ENCODE peak calls at places on chromosomes 2 and 18, in nine cellular contexts. N, S, D, V, H, C, U, W and Z are unnamed samples.
A peak's percentile ranks its signal among the peaks of the same experiment; 100 is the strongest.

GRCh38 chr18:45628979-45629958 is 14.0 kb downstream of the SLC14A2 start:
- DNase-seq in U (no peak), V (no peak), S (no peak), W (no peak), D (no peak), N (no peak), C (no peak), H (no peak), Z (no peak)

GRCh38 chr2:216560695-216561370 is 62.2 kb downstream of the RPL37A start:
- DNase-seq in N (no peak), V (no peak), H (no peak), W (no peak), U (no peak), S (no peak), C (no peak), D (no peak), Z (no peak)

GRCh38 chr18:67109535-67109934 is 407.0 kb downstream of the DSEL start:
- DNase-seq in D (no peak), S (peak; percentile 79), N (no peak), W (no peak), U (no peak), V (no peak), H (no peak), C (no peak), Z (no peak)

GRCh38 chr2:61694312-61695274 is 156.4 kb upstream of the XPO1 start:
- DNase-seq in D (peak; percentile 96), S (peak; percentile 87), W (peak; percentile 62), H (peak; percentile 95), U (peak; percentile 67), V (peak; percentile 85), C (peak; percentile 77), N (peak; percentile 43), Z (peak; percentile 78)

GRCh38 chr18:23779696-23780303 is 90.5 kb downstream of the LAMA3 start:
- DNase-seq in W (no peak), U (no peak), N (no peak), D (peak; percentile 43), H (no peak), C (no peak), V (no peak), S (peak; percentile 31), Z (peak; percentile 74)

GRCh38 chr2:113977660-113978523 is 88.0 kb downstream of the ACTR3 start:
- DNase-seq in C (no peak), V (no peak), S (peak; percentile 38), U (no peak), N (peak; percentile 37), H (no peak), W (peak; percentile 40), D (no peak), Z (peak; percentile 71)

GRCh38 chr2:233062447-233062842 is 2.3 kb downstream of the INPP5D start:
- DNase-seq in W (no peak), H (no peak), D (no peak), C (no peak), N (no peak), S (no peak), V (no peak), U (no peak), Z (no peak)

GRCh38 chr2:27992787-27993747 is 102.5 kb downstream of the BABAM2 start:
- DNase-seq in V (no peak), N (no peak), W (no peak), S (peak; percentile 2), C (no peak), H (no peak), U (no peak), D (no peak), Z (peak; percentile 55)

GRCh38 chr2:137168564-137168963 is 403.2 kb downstream of the THSD7B start:
- DNase-seq in D (no peak), C (no peak), V (no peak), H (no peak), N (no peak), S (no peak), W (no peak), U (no peak), Z (no peak)

GRCh38 chr2:86785456-86785855 is 5.3 kb downstream of the CD8A start:
- DNase-seq in N (no peak), V (no peak), W (no peak), H (no peak), D (no peak), S (no peak), C (peak; percentile 19), U (no peak), Z (no peak)

GRCh38 chr18:22434973-22435608 is 17.4 kb upstream of the CTAGE1 start:
- DNase-seq in U (no peak), V (no peak), H (no peak), D (no peak), S (no peak), N (no peak), C (no peak), W (no peak), Z (no peak)

GRCh38 chr2:68671961-68672360 is 28.6 kb downstream of the PROKR1 start:
- DNase-seq in V (no peak), U (no peak), D (no peak), N (no peak), C (no peak), S (no peak), W (no peak), H (no peak), Z (no peak)

GRCh38 chr2:23487735-23488492 is 102.9 kb downstream of the KLHL29 start:
- DNase-seq in W (no peak), C (no peak), U (no peak), D (no peak), N (no peak), V (no peak), H (no peak), S (no peak), Z (no peak)

GRCh38 chr2:237235383-237236095 is 149.8 kb downstream of the COPS8 start:
- DNase-seq in V (no peak), C (no peak), S (no peak), H (peak; percentile 66), D (no peak), W (no peak), U (no peak), N (no peak), Z (no peak)

GRCh38 chr2:216117566-216117965 is 8.4 kb downstream of the XRCC5 start:
- DNase-seq in S (no peak), D (no peak), N (no peak), V (no peak), U (no peak), C (no peak), W (no peak), H (no peak), Z (no peak)

GRCh38 chr2:224595518-224595917 is 10.4 kb upstream of the CUL3 start:
- DNase-seq in W (peak; percentile 91), C (no peak), V (no peak), H (no peak), S (no peak), U (no peak), N (no peak), D (no peak), Z (no peak)

GRCh38 chr2:231648579-231649174 is 56.0 kb downstream of the TEX44 start:
- DNase-seq in W (peak; percentile 34), H (peak; percentile 70), V (no peak), N (no peak), U (no peak), C (peak; percentile 45), S (peak; percentile 75), D (peak; percentile 62), Z (peak; percentile 73)

GRCh38 chr2:212135739-212136138 is 402.9 kb downstream of the ERBB4 start:
- DNase-seq in N (no peak), V (no peak), U (no peak), H (no peak), D (no peak), W (no peak), S (peak; percentile 98), C (no peak), Z (no peak)

GRCh38 chr18:26103579-26103978 is 13.2 kb upstream of the SS18 start:
- DNase-seq in H (no peak), W (peak; percentile 11), N (no peak), S (peak; percentile 72), C (peak; percentile 50), V (no peak), D (peak; percentile 61), U (no peak), Z (no peak)

GRCh38 chr2:237980087-237980486 is 13.3 kb downstream of the UBE2F start:
- DNase-seq in H (no peak), W (no peak), V (peak; percentile 73), S (no peak), U (no peak), N (no peak), C (no peak), D (no peak), Z (no peak)

GRCh38 chr2:197311521-197312033 is 997 bp upstream of the ANKRD44 start:
- DNase-seq in S (no peak), D (no peak), W (peak; percentile 71), N (no peak), C (peak; percentile 37), H (no peak), V (no peak), U (no peak), Z (peak; percentile 4)